ENCODE peak calls at places on chromosomes 12 and 14, in five cellular contexts. B is hepatocyte, O is stomach, K is right cardiac atrium, L is heart right ventricle. H is an unnamed sample.

GRCh38 chr12:563250-563781 is 99.9 kb downstream of the NINJ2 start:
- DNase-seq in B (no peak), O (no peak), K (no peak), L (no peak), H (no peak)

GRCh38 chr12:102593128-102593527 is 112.8 kb upstream of the IGF1 start:
- DNase-seq in B (no peak), O (no peak), K (no peak), L (no peak), H (no peak)

GRCh38 chr12:77842430-77842829 is 11.7 kb downstream of the NAV3 start:
- DNase-seq in B (peak), O (no peak), K (no peak), L (no peak), H (no peak)

GRCh38 chr14:51880810-51881580 is 20.6 kb downstream of the GNG2 start:
- DNase-seq in B (no peak), O (no peak), K (no peak), L (no peak), H (no peak)

GRCh38 chr12:3107071-3107583 is 29.9 kb downstream of the TSPAN9 start:
- DNase-seq in B (no peak), O (no peak), K (no peak), L (no peak), H (no peak)

GRCh38 chr14:77303417-77304156 is 17.1 kb downstream of the POMT2 start:
- DNase-seq in B (peak), O (no peak), K (no peak), L (no peak), H (no peak)

GRCh38 chr12:120247621-120248030 is 17.9 kb downstream of the PXN start:
- DNase-seq in B (no peak), O (no peak), K (no peak), L (no peak), H (no peak)

GRCh38 chr12:75837700-75838099 is 193.9 kb downstream of the PHLDA1 start:
- DNase-seq in B (no peak), O (no peak), K (peak), L (peak), H (peak)

GRCh38 chr12:14656846-14657245 is 39.6 kb downstream of the GUCY2C start:
- DNase-seq in B (no peak), O (no peak), K (no peak), L (no peak), H (no peak)

GRCh38 chr12:38930994-38931393 is 25.6 kb upstream of the CPNE8 start:
- DNase-seq in B (no peak), O (no peak), K (no peak), L (no peak), H (no peak)

GRCh38 chr12:21656931-21657335 is 709 bp downstream of the LDHB start:
- DNase-seq in B (peak), O (peak), K (peak), L (no peak), H (no peak)

GRCh38 chr14:25308244-25308643 is 258.3 kb upstream of the STXBP6 start:
- DNase-seq in B (no peak), O (no peak), K (no peak), L (no peak), H (no peak)

GRCh38 chr12:96879301-96879700 is 27.8 kb upstream of the NEDD1 start:
- DNase-seq in B (no peak), O (no peak), K (no peak), L (no peak), H (no peak)

GRCh38 chr14:70641548-70642312 is at the start of gene TTC9:
- DNase-seq in B (peak), O (peak), K (peak), L (peak), H (peak)

GRCh38 chr14:75554482-75554881 is 23.9 kb upstream of the FLVCR2 start:
- DNase-seq in B (peak), O (no peak), K (no peak), L (no peak), H (no peak)

GRCh38 chr12:57621497-57622292 is 10.5 kb downstream of the ARHGEF25 start:
- DNase-seq in B (peak), O (peak), K (peak), L (peak), H (peak)

GRCh38 chr12:57622293-57623245 is 10.4 kb downstream of the B4GALNT1 start:
- DNase-seq in B (no peak), O (no peak), K (no peak), L (no peak), H (peak)

GRCh38 chr12:57620245-57620935 is 9.2 kb downstream of the ARHGEF25 start:
- DNase-seq in B (no peak), O (no peak), K (no peak), L (no peak), H (no peak)

GRCh38 chr12:57619434-57620244 is 8.4 kb downstream of the ARHGEF25 start:
- DNase-seq in B (peak), O (peak), K (peak), L (peak), H (peak)

DNA sequence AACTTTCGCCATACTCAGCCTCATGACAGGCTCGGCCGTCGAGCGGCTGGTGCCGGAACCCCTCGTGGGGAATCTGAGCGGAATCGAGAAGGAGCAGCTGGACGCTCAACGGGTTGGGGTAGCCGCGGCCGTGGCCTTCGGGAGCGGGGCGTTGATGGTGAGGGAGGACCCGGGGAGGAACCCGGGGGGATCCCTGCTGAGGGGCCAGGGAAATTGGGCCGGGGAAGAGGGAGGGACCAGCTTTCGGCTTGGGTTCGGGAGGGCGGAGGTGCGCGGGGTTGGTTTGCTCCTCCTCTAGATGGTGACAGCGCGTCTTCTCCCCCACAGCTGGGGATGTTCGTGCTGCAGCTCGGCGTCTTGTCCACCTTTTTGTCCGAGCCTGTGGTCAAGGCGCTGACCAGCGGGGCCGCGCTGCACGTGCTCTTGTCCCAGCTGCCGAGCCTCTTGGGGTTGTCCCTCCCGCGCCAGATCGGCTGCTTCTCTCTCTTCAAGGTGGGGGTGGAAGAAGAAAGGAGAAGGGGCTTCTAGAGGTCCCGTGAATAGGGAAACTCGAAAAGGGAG is 9.8 kb downstream of the ARHGEF25 start:
- DNase-seq in B (no peak), O (no peak), K (peak), L (peak), H (peak)
- H3K4me3 ChIP-seq in B (peak), O (peak), K (peak), L (peak), H (peak)

GRCh38 chr14:90573385-90574105 is 176.7 kb downstream of the CALM1 start:
- DNase-seq in B (no peak), O (no peak), K (no peak), L (no peak), H (no peak)
- H3K27ac ChIP-seq in B (no peak), O (no peak), K (peak), L (peak), H (no peak)

GRCh38 chr12:95215925-95216324 is 1.3 kb downstream of the FGD6 start:
- DNase-seq in B (no peak), O (no peak), K (no peak), L (no peak), H (no peak)
- H3K4me3 ChIP-seq in B (peak), O (peak), K (peak), L (peak), H (peak)

DNA sequence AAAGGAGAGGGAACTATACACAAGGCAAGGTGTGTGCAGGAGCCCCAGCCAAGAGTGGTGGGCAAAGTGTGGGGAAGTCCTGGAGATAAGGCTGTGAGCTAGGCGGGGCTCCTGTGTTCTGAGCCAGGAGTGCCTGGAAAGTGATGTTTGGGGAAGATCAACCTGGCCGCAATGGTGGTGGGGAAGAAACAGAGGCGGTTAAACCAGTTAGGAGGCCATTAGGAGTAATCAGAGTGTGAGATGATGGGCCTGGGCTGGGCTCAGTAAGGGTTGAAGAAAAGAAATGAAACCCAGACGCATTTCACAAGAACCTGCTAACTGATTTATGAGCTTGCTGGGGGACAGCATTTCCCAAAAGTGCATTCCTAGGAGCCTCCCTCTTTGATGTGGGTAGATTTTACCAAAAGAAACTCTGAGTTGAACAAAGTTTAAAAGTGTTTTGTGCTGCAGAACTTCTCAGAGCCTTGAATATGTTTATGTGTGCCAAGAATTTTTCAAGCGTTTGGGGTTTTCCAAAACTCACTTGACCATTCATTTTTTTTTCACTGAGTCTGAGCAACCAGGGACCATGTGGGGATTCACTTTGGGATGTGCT is 34.2 kb upstream of the LRP1-AS start:
- DNase-seq in B (no peak), O (no peak), K (no peak), L (no peak), H (no peak)
- H3K27ac ChIP-seq in B (peak), O (no peak), K (no peak), L (no peak), H (no peak)

DNA sequence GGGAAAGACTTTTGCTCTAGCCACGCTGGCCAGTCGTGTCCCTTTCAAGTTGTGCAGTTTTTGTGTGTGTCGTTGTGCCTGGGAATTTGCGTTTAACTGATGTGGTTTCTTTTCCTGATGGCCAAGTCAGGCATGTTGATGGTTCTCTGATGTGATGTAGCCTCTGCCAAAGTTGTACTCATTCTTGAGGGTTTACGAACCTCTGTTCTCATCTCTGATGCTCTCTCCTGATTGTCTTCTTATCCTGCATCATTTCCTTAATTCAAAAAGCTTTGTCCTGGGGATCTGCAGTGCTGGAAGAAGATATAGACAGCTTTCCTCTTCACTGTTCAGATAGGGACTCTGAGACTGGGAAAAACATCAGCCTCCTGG is 25.4 kb downstream of the CD9 start:
- DNase-seq in B (peak), O (no peak), K (no peak), L (no peak), H (no peak)
- H3K4me3 ChIP-seq in B (no peak), O (no peak), K (no peak), L (peak), H (peak)

DNA sequence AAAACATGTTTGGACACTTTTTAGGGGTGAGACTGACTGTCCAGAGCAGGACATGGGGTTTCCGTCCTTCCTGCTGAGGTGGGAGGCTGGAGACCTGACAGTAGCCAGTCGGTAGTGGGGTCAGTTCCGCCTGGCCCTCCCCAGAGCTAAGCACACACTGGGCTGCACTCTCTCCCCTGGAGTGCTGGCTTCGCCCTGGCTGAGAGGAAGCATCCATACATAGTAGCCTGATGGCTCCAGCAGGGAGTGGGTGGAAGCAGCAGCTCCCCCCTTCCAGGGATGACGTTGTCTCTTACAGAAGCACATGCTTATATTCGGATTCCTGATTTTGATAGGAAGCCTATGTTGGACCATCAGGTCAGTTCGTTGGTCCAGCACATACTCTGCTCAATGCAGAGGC is 40.4 kb downstream of the SFSWAP start:
- DNase-seq in B (no peak), O (no peak), K (no peak), L (no peak), H (no peak)
- H3K27ac ChIP-seq in B (no peak), O (no peak), K (no peak), L (no peak), H (no peak)

DNA sequence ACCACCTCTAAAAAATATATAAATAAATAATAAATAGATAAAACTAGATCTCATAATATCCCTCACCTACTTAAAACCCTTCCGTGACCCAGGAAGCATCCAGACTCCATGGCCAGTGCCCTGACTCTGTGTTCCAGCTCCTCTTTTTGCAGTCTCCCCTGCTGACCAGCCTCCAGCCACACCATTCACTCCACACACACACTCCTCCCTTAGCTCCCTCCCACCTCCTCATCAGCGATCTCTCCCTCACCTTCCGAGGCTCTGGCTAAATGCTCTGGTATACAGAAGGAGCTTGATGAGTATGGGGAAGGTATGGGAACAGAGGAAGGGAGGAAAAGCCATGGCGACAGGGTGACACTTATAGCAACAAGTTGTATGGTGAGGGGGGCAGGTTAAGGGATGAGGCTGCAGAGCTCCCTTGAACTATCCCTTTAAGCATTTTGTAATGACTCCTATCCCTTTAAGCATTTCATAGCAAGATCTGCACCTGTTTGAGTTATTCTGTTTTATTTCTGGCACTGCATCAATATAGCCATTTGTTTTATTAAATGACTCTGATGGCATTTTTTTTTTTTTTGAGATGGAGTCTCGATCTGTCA is 26.1 kb upstream of the EIF4B start:
- DNase-seq in B (no peak), O (no peak), K (no peak), L (no peak), H (no peak)
- H3K4me3 ChIP-seq in B (no peak), O (no peak), K (no peak), L (no peak), H (no peak)

DNA sequence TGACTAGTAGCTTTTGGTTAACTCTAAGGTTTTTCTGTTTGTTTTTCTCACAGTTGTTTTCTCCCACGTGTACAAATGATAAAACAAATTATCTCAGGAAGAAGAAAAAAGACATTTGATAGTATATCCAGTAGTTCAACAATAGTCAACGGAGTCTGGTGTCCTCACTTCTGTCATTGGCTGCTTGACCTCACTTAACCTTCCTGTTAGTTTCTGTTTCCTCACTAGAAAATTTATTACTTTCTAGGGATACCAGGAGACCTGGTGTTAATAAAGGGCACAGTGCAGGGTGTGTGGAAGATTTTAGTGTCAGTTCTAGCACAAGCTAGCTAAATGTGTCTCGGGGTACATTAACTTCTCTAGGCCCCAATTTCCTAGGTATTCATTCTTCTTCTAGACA is 116.0 kb downstream of the PRKCH start:
- DNase-seq in B (no peak), O (no peak), K (no peak), L (no peak), H (no peak)
- H3K27ac ChIP-seq in B (no peak), O (no peak), K (no peak), L (peak), H (no peak)

H was measured in kidney.